ENCODE peak calls at places on chromosomes 3 and 15, in six cellular contexts. F, O, T, Y, V and D are unnamed samples.

GRCh38 chr15:60827492-60827891 is 348.6 kb upstream of the ICE2 start:
- DNase-seq in O (no peak), F (no peak), Y (no peak), V (no peak), T (no peak), D (no peak)

GRCh38 chr15:64460737-64461576 is 579 bp downstream of the ZNF609 start:
- DNase-seq in V (no peak), T (peak; percentile 59), O (peak; percentile 60), F (peak; percentile 46), Y (peak; percentile 3), D (no peak)

GRCh38 chr3:56915969-56916586 is 114.3 kb upstream of the ARHGEF3 start:
- DNase-seq in T (no peak), Y (peak; percentile 60), O (peak; percentile 53), F (no peak), V (no peak), D (no peak)

GRCh38 chr3:37279226-37279625 is 104.8 kb upstream of the LRRFIP2 start:
- DNase-seq in T (peak; percentile 96), O (no peak), Y (no peak), F (no peak), V (no peak), D (no peak)

GRCh38 chr3:177724020-177724638 is 526.8 kb upstream of the TBL1XR1 start:
- DNase-seq in Y (no peak), T (no peak), O (no peak), V (no peak), F (no peak), D (no peak)

GRCh38 chr3:124620600-124621063 is 109.6 kb upstream of the UMPS start:
- DNase-seq in Y (no peak), F (no peak), T (no peak), O (no peak), V (no peak), D (no peak)

GRCh38 chr3:13584427-13584891 is 35.5 kb downstream of the FBLN2 start:
- DNase-seq in O (no peak), F (no peak), V (no peak), T (no peak), Y (no peak), D (no peak)

GRCh38 chr15:92385096-92385495 is 8.6 kb upstream of the ST8SIA2 start:
- DNase-seq in O (no peak), T (no peak), F (no peak), V (no peak), Y (no peak), D (no peak)

GRCh38 chr15:99403597-99403996 is 152.3 kb downstream of the LRRC28 start:
- DNase-seq in F (no peak), O (no peak), T (no peak), V (no peak), Y (no peak), D (no peak)

GRCh38 chr3:149367021-149367840 is 10.2 kb downstream of the TM4SF1 start:
- DNase-seq in O (no peak), Y (no peak), V (no peak), F (no peak), T (no peak), D (no peak)

GRCh38 chr15:60917469-60918130 is 311.5 kb downstream of the RORA start:
- DNase-seq in V (no peak), O (no peak), F (no peak), T (no peak), Y (no peak), D (no peak)

GRCh38 chr15:56281145-56281544 is 37.5 kb upstream of the RFX7 start:
- DNase-seq in F (no peak), O (no peak), Y (no peak), T (no peak), V (no peak), D (no peak)

GRCh38 chr3:54358969-54359648 is 236.8 kb downstream of the CACNA2D3 start:
- DNase-seq in O (no peak), T (no peak), F (no peak), Y (no peak), V (no peak), D (no peak)

GRCh38 chr3:139110072-139110830 is 65.6 kb upstream of the PRR23C start:
- DNase-seq in V (no peak), F (no peak), O (peak; percentile 29), T (no peak), Y (no peak), D (no peak)

GRCh38 chr3:36679384-36680200 is 84.8 kb downstream of the DCLK3 start:
- DNase-seq in T (no peak), O (no peak), F (no peak), Y (no peak), V (no peak), D (no peak)

GRCh38 chr15:33148129-33148850 is 46.2 kb downstream of the FMN1 start:
- DNase-seq in T (no peak), O (no peak), F (no peak), Y (no peak), V (no peak), D (no peak)

GRCh38 chr3:175082631-175083030 is 223.5 kb downstream of the NAALADL2 start:
- DNase-seq in O (no peak), F (no peak), T (no peak), Y (no peak), V (no peak), D (no peak)

GRCh38 chr3:24521306-24522154 is 26.9 kb upstream of the THRB start:
- DNase-seq in V (peak; percentile 30), F (peak; percentile 59), T (no peak), O (peak; percentile 61), Y (no peak), D (no peak)

GRCh38 chr15:31263751-31264533 is 62.7 kb upstream of the KLF13 start:
- DNase-seq in T (no peak), V (no peak), F (no peak), Y (peak; percentile 63), O (peak; percentile 39), D (no peak)

GRCh38 chr15:48119277-48119676 is 1.5 kb upstream of the SLC24A5 start:
- DNase-seq in T (no peak), O (no peak), V (no peak), F (no peak), Y (no peak), D (no peak)

GRCh38 chr3:10522646-10523303 is 17.4 kb upstream of the ATP2B2 start:
- DNase-seq in Y (no peak), V (no peak), F (no peak), O (no peak), T (no peak), D (no peak)

GRCh38 chr3:196975349-196975748 is 6.7 kb upstream of the PIGZ start:
- DNase-seq in T (no peak), V (no peak), Y (no peak), O (no peak), F (no peak), D (no peak)

GRCh38 chr3:193890036-193890897 is 245.7 kb upstream of the HES1 start:
- DNase-seq in Y (no peak), T (no peak), V (no peak), F (no peak), O (no peak), D (no peak)

GRCh38 chr3:159263750-159264561 is 462.1 kb downstream of the MFSD1 start:
- DNase-seq in V (peak; percentile 41), Y (no peak), T (peak; percentile 17), O (no peak), F (peak; percentile 24), D (no peak)

GRCh38 chr3:149487598-149488197 is 13.2 kb downstream of the TM4SF4 start:
- DNase-seq in T (no peak), V (peak; percentile 20), O (no peak), F (peak; percentile 69), Y (no peak), D (no peak)

GRCh38 chr3:7977245-7978103 is 524.1 kb upstream of the LMCD1 start:
- DNase-seq in T (no peak), O (no peak), F (no peak), Y (no peak), V (no peak), D (no peak)

GRCh38 chr3:43584043-43584826 is 37.6 kb downstream of the ANO10 start:
- DNase-seq in F (no peak), O (no peak), Y (no peak), T (no peak), V (no peak), D (no peak)

GRCh38 chr3:42537350-42537749 is 34.9 kb downstream of the VIPR1 start:
- DNase-seq in O (no peak), F (no peak), Y (no peak), V (no peak), T (no peak), D (no peak)

GRCh38 chr3:50246517-50246954 is 10.5 kb downstream of the GNAI2 start:
- DNase-seq in Y (peak; percentile 76), F (no peak), T (peak; percentile 83), V (no peak), O (no peak), D (no peak)

GRCh38 chr3:183274609-183275008 is 21.6 kb downstream of the B3GNT5 start:
- DNase-seq in O (no peak), V (no peak), Y (no peak), T (no peak), F (no peak), D (no peak)

GRCh38 chr15:70752142-70752754 is 11.1 kb downstream of the UACA start:
- DNase-seq in V (no peak), T (no peak), F (no peak), Y (no peak), O (no peak), D (no peak)

GRCh38 chr15:99755692-99756409 is 22.6 kb upstream of the LYSMD4 start:
- DNase-seq in O (no peak), F (peak; percentile 43), Y (peak; percentile 12), V (peak; percentile 24), T (peak; percentile 63), D (no peak)

GRCh38 chr15:31145271-31145911 is 43.9 kb upstream of the TRPM1 start:
- DNase-seq in T (no peak), V (no peak), O (no peak), F (no peak), Y (no peak), D (no peak)

GRCh38 chr3:185176756-185177359 is 24.0 kb upstream of the C3orf70 start:
- DNase-seq in T (no peak), Y (no peak), O (peak; percentile 46), F (peak; percentile 62), V (peak; percentile 58), D (no peak)

GRCh38 chr3:94065819-94066218 is 3.0 kb downstream of the NSUN3 start:
- DNase-seq in V (no peak), O (no peak), Y (no peak), F (no peak), T (no peak), D (no peak)